ENCODE peak calls at places on chromosomes 11 and 22, in five cellular contexts. K is IMR-90, P is H1, M is A549, A is K562. Q is an unnamed sample.

GRCh38 chr22:49934144-49934890 is 15.9 kb downstream of the CRELD2 start:
- DNase-seq in A (peak; percentile 52), K (peak; percentile 12), M (no peak), P (no peak), Q (no peak)

GRCh38 chr11:12818333-12819015 is 144.3 kb downstream of the TEAD1 start:
- DNase-seq in P (no peak), M (no peak), K (peak; percentile 89), A (no peak), Q (no peak)

GRCh38 chr22:27778299-27779090 is 23.1 kb downstream of the MN1 start:
- DNase-seq in M (no peak), K (no peak), A (no peak), P (no peak), Q (no peak)

GRCh38 chr11:60849641-60850520 is 5.9 kb downstream of the PTGDR2 start:
- DNase-seq in A (no peak), M (no peak), P (no peak), K (no peak), Q (no peak)

GRCh38 chr22:35322126-35322525 is 22.4 kb downstream of the TOM1 start:
- DNase-seq in M (no peak), A (no peak), K (no peak), P (no peak), Q (no peak)

GRCh38 chr11:66904981-66905521 is 48.2 kb downstream of the LRFN4 start:
- DNase-seq in M (no peak), K (no peak), P (no peak), A (no peak), Q (no peak)

GRCh38 chr11:96187779-96188624 is 155.0 kb downstream of the MAML2 start:
- DNase-seq in P (no peak), A (no peak), K (peak; percentile 85), M (no peak), Q (peak; percentile 47)

GRCh38 chr11:6737872-6738466 is 33.8 kb downstream of the OR2AG2 start:
- DNase-seq in A (peak; percentile 62), M (peak; percentile 36), P (peak; percentile 47), K (peak; percentile 34), Q (peak; percentile 41)

GRCh38 chr11:9763301-9763700 is 99.4 kb downstream of the SWAP70 start:
- DNase-seq in K (no peak), A (no peak), P (no peak), M (no peak), Q (no peak)

GRCh38 chr11:73227571-73228211 is 9.6 kb downstream of the P2RY2 start:
- DNase-seq in A (no peak), P (peak; percentile 87), K (no peak), M (no peak), Q (no peak)

GRCh38 chr11:46242961-46243795 is 34.3 kb upstream of the CREB3L1 start:
- DNase-seq in A (peak; percentile 98), K (peak; percentile 97), M (peak; percentile 90), P (peak; percentile 97), Q (peak; percentile 87)

GRCh38 chr11:65615950-65616574 is 486 bp downstream of the PCNX3 start:
- DNase-seq in A (peak; percentile 89), K (no peak), P (no peak), M (peak; percentile 46), Q (peak; percentile 47)

GRCh38 chr11:116870054-116870453 is 32.6 kb upstream of the APOA1 start:
- DNase-seq in P (no peak), A (no peak), M (no peak), K (no peak), Q (no peak)

GRCh38 chr11:34214961-34215805 is 109.8 kb downstream of the NAT10 start:
- DNase-seq in M (peak; percentile 63), P (no peak), K (peak; percentile 78), A (no peak), Q (no peak)

GRCh38 chr11:117978982-117979381 is 7.2 kb upstream of the IL10RA start:
- DNase-seq in M (no peak), K (no peak), P (no peak), A (peak; percentile 23), Q (no peak)

GRCh38 chr11:119196833-119197483 is 9.2 kb upstream of the CBL start:
- DNase-seq in M (peak; percentile 80), K (peak; percentile 85), P (peak; percentile 74), A (peak; percentile 79), Q (peak; percentile 83)

GRCh38 chr11:122746050-122746478 is 90.5 kb downstream of the UBASH3B start:
- DNase-seq in M (no peak), A (no peak), K (no peak), P (no peak), Q (no peak)

GRCh38 chr22:49838771-49839717 is 11.4 kb upstream of the BRD1 start:
- DNase-seq in K (peak; percentile 33), A (no peak), M (no peak), P (peak; percentile 74), Q (no peak)

GRCh38 chr11:127385071-127385470 is 384.5 kb upstream of the KIRREL3 start:
- DNase-seq in K (no peak), P (no peak), A (no peak), M (no peak), Q (no peak)

GRCh38 chr11:66626382-66626781 is 10.0 kb downstream of the RBM14 start:
- DNase-seq in P (no peak), A (no peak), K (no peak), M (no peak), Q (no peak)

GRCh38 chr22:22663861-22664800 is 19.7 kb downstream of the GGTLC2 start:
- DNase-seq in P (no peak), K (no peak), M (no peak), A (no peak), Q (no peak)

GRCh38 chr11:20688761-20689160 is 19.4 kb downstream of the NELL1 start:
- DNase-seq in M (no peak), K (no peak), A (no peak), P (no peak), Q (no peak)

GRCh38 chr11:22165087-22165486 is 27.8 kb upstream of the ANO5 start:
- DNase-seq in K (no peak), A (no peak), P (no peak), M (no peak), Q (no peak)

GRCh38 chr11:3609416-3610265 is 32.2 kb downstream of the ART5 start:
- DNase-seq in K (peak; percentile 37), A (peak; percentile 56), M (peak; percentile 47), P (peak; percentile 64), Q (peak; percentile 13)

GRCh38 chr22:20390394-20390907 is 3.5 kb upstream of the ZNF74 start:
- DNase-seq in A (peak; percentile 11), K (no peak), M (no peak), P (no peak), Q (no peak)

GRCh38 chr11:1060885-1061616 is 13.6 kb upstream of the MUC2 start:
- DNase-seq in M (peak; percentile 83), P (no peak), K (peak; percentile 56), A (no peak), Q (no peak)

GRCh38 chr22:24496661-24497060 is 1.5 kb downstream of the UPB1 start:
- DNase-seq in A (no peak), M (no peak), K (no peak), P (no peak), Q (no peak)

GRCh38 chr11:91459840-91460239 is 764.8 kb upstream of the FAT3 start:
- DNase-seq in K (no peak), A (no peak), P (no peak), M (no peak), Q (no peak)
- TF ChIP-seq MAFK in K (no peak), A (no peak), P (no peak), M (no peak), Q (no peak)

GRCh38 chr11:100769617-100770016 is 82.5 kb downstream of the ARHGAP42 start:
- DNase-seq in K (no peak), M (no peak), P (no peak), A (no peak), Q (no peak)
- TF ChIP-seq MAFK in K (no peak), M (no peak), P (no peak), A (no peak), Q (no peak)

DNA sequence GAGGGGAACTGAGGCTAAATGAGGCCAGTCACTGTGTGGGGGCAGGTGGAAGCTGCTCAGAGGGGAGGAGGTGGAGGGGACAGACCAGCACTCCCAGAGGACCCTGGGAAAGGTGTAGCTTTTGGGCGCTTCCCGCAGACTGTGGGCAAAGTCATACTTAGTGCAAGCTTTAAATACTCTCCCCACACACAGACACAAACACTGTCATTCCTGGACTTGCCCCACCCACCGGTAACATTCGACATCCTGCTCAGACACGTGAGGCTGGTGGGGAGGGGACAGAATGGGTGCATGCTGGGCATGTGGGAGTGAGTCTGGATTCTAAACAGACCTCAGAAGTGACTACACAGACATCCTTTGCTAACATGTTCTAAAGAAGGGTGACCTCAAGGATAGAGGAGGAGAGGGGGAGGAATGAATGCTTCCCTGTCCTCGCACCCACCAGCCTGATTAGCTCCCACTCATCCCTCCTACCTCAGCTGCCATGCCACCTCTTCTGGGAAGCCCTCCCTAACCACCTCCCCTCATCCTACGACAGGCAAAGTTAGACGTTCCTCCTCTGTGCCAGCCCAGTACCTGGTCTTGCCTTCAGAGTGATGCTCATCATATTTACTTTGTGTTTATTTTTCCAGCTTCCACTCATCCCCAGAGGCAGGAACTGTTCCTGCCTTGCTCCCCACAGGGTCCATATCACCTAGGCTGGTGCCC is 22.2 kb downstream of the TSKU start:
- DNase-seq in P (peak; percentile 37), M (no peak), K (peak; percentile 60), A (peak; percentile 50), Q (no peak)
- TF ChIP-seq MAFK in P (no peak), M (no peak), K (no peak), A (no peak), Q (no peak)

GRCh38 chr11:93741094-93741881 is at the start of the genes C11orf54 and TAF1D:
- DNase-seq in K (peak; percentile 97), M (peak; percentile 75), P (peak; percentile 93), A (peak; percentile 94), Q (peak; percentile 96)

GRCh38 chr11:93740031-93740801 is 1.1 kb downstream of the TAF1D start:
- DNase-seq in M (no peak), K (peak; percentile 56), P (no peak), A (no peak), Q (peak; percentile 75)

GRCh38 chr11:93740802-93741093 is 547 bp downstream of the TAF1D start:
- DNase-seq in M (peak; percentile 35), A (peak; percentile 60), K (peak; percentile 49), P (no peak), Q (peak; percentile 60)

GRCh38 chr11:93743316-93743715 is 1.8 kb downstream of the C11orf54 start:
- DNase-seq in P (no peak), A (no peak), M (no peak), K (no peak), Q (no peak)

DNA sequence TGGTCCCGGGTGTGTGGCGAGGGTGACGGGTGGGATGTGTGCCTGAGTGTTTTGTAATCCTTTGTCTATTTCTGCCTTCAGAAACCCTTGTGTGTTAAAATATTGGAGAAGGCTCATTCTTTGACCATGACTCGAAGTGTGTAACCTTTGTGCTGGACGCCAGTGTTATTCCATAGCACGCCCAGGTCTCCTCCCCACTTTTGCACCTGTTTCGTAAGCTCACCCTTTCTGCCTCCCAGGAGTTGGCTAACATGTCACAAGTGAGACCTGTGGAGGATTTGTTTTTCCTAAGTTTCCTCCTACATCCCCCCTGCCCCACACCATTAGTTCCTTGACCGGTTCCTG is 382 bp downstream of the C11orf54 start:
- DNase-seq in A (peak; percentile 54), M (peak; percentile 71), K (peak; percentile 68), P (no peak), Q (peak; percentile 95)
- TF ChIP-seq MAFK in A (no peak), M (no peak), K (no peak), P (no peak), Q (no peak)

GRCh38 chr22:26414347-26414746 is 14.7 kb upstream of the ASPHD2 start:
- DNase-seq in A (no peak), P (no peak), K (no peak), M (no peak), Q (no peak)
- TF ChIP-seq MAFK in A (no peak), P (no peak), K (no peak), M (no peak), Q (no peak)

Q was measured in HepG2.